ENCODE peak calls at places on chromosomes 6 and 20, in nine cellular contexts. One of them, this sample, is unnamed.
A peak's percentile ranks its signal among the peaks of the same experiment; 100 is the strongest.

GRCh38 chr6:16338577-16339262 is 100.3 kb downstream of the GMPR start:
- DNase-seq in AG10803: peak; percentile 100
- DNase-seq in pancreas: no peak
- DNase-seq in type B pancreatic cell: no peak
- DNase-seq in progenitor cell of endocrine pancreas: no peak
- DNase-seq in IMR-90: peak; percentile 100
- DNase-seq in cardiac fibroblast: peak; percentile 99
- DNase-seq in tibial artery: peak; percentile 89
- DNase-seq in thoracic aorta: peak; percentile 38
- DNase-seq in this sample: no peak

GRCh38 chr6:53373638-53374037 is 24.9 kb upstream of the ELOVL5 start:
- DNase-seq in progenitor cell of endocrine pancreas: no peak
- DNase-seq in cardiac fibroblast: no peak
- DNase-seq in AG10803: no peak
- DNase-seq in IMR-90: no peak
- DNase-seq in pancreas: no peak
- DNase-seq in thoracic aorta: no peak
- DNase-seq in type B pancreatic cell: no peak
- DNase-seq in tibial artery: no peak
- DNase-seq in this sample: no peak

GRCh38 chr6:40918035-40918651 is 120.9 kb downstream of the UNC5CL start:
- DNase-seq in thoracic aorta: no peak
- DNase-seq in type B pancreatic cell: no peak
- DNase-seq in IMR-90: no peak
- DNase-seq in tibial artery: no peak
- DNase-seq in progenitor cell of endocrine pancreas: no peak
- DNase-seq in AG10803: no peak
- DNase-seq in pancreas: no peak
- DNase-seq in cardiac fibroblast: no peak
- DNase-seq in this sample: no peak

GRCh38 chr6:19478992-19479391 is 358.2 kb upstream of the ID4 start:
- DNase-seq in IMR-90: peak; percentile 11
- DNase-seq in progenitor cell of endocrine pancreas: no peak
- DNase-seq in AG10803: peak; percentile 34
- DNase-seq in pancreas: no peak
- DNase-seq in tibial artery: no peak
- DNase-seq in type B pancreatic cell: no peak
- DNase-seq in thoracic aorta: no peak
- DNase-seq in cardiac fibroblast: peak; percentile 18
- DNase-seq in this sample: no peak

GRCh38 chr6:148761532-148761951 is 14.7 kb downstream of the UST start:
- DNase-seq in progenitor cell of endocrine pancreas: no peak
- DNase-seq in type B pancreatic cell: no peak
- DNase-seq in pancreas: no peak
- DNase-seq in thoracic aorta: no peak
- DNase-seq in IMR-90: peak; percentile 22
- DNase-seq in AG10803: peak; percentile 59
- DNase-seq in tibial artery: no peak
- DNase-seq in cardiac fibroblast: peak; percentile 30
- DNase-seq in this sample: no peak

GRCh38 chr20:53402233-53403005 is 191.2 kb downstream of the ZNF217 start:
- DNase-seq in IMR-90: no peak
- DNase-seq in type B pancreatic cell: no peak
- DNase-seq in progenitor cell of endocrine pancreas: no peak
- DNase-seq in tibial artery: no peak
- DNase-seq in cardiac fibroblast: no peak
- DNase-seq in AG10803: no peak
- DNase-seq in thoracic aorta: no peak
- DNase-seq in pancreas: no peak
- DNase-seq in this sample: no peak

GRCh38 chr6:156434795-156435190 is 342.4 kb upstream of the ARID1B start:
- DNase-seq in pancreas: no peak
- DNase-seq in cardiac fibroblast: no peak
- DNase-seq in progenitor cell of endocrine pancreas: no peak
- DNase-seq in thoracic aorta: no peak
- DNase-seq in type B pancreatic cell: no peak
- DNase-seq in IMR-90: no peak
- DNase-seq in tibial artery: no peak
- DNase-seq in AG10803: no peak
- DNase-seq in this sample: no peak

GRCh38 chr20:19849341-19850189 is 91.5 kb downstream of the RIN2 start:
- DNase-seq in AG10803: peak; percentile 26
- DNase-seq in IMR-90: no peak
- DNase-seq in pancreas: no peak
- DNase-seq in type B pancreatic cell: no peak
- DNase-seq in progenitor cell of endocrine pancreas: no peak
- DNase-seq in tibial artery: no peak
- DNase-seq in thoracic aorta: no peak
- DNase-seq in cardiac fibroblast: peak; percentile 69
- DNase-seq in this sample: no peak

GRCh38 chr6:32689531-32690505 is 23.4 kb upstream of the HLA-DQB1 start:
- DNase-seq in thoracic aorta: no peak
- DNase-seq in AG10803: no peak
- DNase-seq in tibial artery: no peak
- DNase-seq in IMR-90: no peak
- DNase-seq in progenitor cell of endocrine pancreas: no peak
- DNase-seq in pancreas: no peak
- DNase-seq in type B pancreatic cell: no peak
- DNase-seq in cardiac fibroblast: no peak
- DNase-seq in this sample: no peak

GRCh38 chr20:57627972-57628650 is 7.9 kb upstream of the ZBP1 start:
- DNase-seq in pancreas: no peak
- DNase-seq in AG10803: peak; percentile 62
- DNase-seq in tibial artery: no peak
- DNase-seq in progenitor cell of endocrine pancreas: no peak
- DNase-seq in IMR-90: peak; percentile 41
- DNase-seq in thoracic aorta: no peak
- DNase-seq in type B pancreatic cell: no peak
- DNase-seq in cardiac fibroblast: peak; percentile 86
- DNase-seq in this sample: peak; percentile 65

GRCh38 chr20:18024606-18025127 is 33.0 kb downstream of the OVOL2 start:
- DNase-seq in tibial artery: no peak
- DNase-seq in AG10803: no peak
- DNase-seq in IMR-90: no peak
- DNase-seq in progenitor cell of endocrine pancreas: no peak
- DNase-seq in pancreas: peak; percentile 36
- DNase-seq in cardiac fibroblast: no peak
- DNase-seq in type B pancreatic cell: no peak
- DNase-seq in thoracic aorta: no peak
- DNase-seq in this sample: no peak

GRCh38 chr20:18020931-18021330 is 36.8 kb downstream of the OVOL2 start:
- DNase-seq in tibial artery: no peak
- DNase-seq in AG10803: no peak
- DNase-seq in thoracic aorta: no peak
- DNase-seq in pancreas: no peak
- DNase-seq in type B pancreatic cell: no peak
- DNase-seq in cardiac fibroblast: no peak
- DNase-seq in progenitor cell of endocrine pancreas: no peak
- DNase-seq in IMR-90: no peak
- DNase-seq in this sample: no peak

GRCh38 chr20:18018100-18018499 is 39.6 kb downstream of the OVOL2 start:
- DNase-seq in thoracic aorta: no peak
- DNase-seq in type B pancreatic cell: no peak
- DNase-seq in pancreas: no peak
- DNase-seq in progenitor cell of endocrine pancreas: no peak
- DNase-seq in tibial artery: no peak
- DNase-seq in IMR-90: no peak
- DNase-seq in cardiac fibroblast: no peak
- DNase-seq in AG10803: no peak
- DNase-seq in this sample: no peak

GRCh38 chr20:18016772-18017171 is 40.9 kb downstream of the OVOL2 start:
- DNase-seq in progenitor cell of endocrine pancreas: no peak
- DNase-seq in pancreas: no peak
- DNase-seq in tibial artery: no peak
- DNase-seq in thoracic aorta: no peak
- DNase-seq in cardiac fibroblast: no peak
- DNase-seq in type B pancreatic cell: no peak
- DNase-seq in IMR-90: no peak
- DNase-seq in AG10803: no peak
- DNase-seq in this sample: no peak

GRCh38 chr20:18019068-18019467 is 38.6 kb downstream of the OVOL2 start:
- DNase-seq in pancreas: no peak
- DNase-seq in type B pancreatic cell: no peak
- DNase-seq in cardiac fibroblast: peak; percentile 32
- DNase-seq in progenitor cell of endocrine pancreas: no peak
- DNase-seq in tibial artery: no peak
- DNase-seq in AG10803: peak; percentile 9
- DNase-seq in thoracic aorta: no peak
- DNase-seq in IMR-90: peak; percentile 4
- DNase-seq in this sample: no peak
- TF ChIP-seq CTCF in pancreas: no peak
- TF ChIP-seq CTCF in type B pancreatic cell: peak; percentile 59
- TF ChIP-seq CTCF in cardiac fibroblast: peak; percentile 52
- TF ChIP-seq CTCF in progenitor cell of endocrine pancreas: peak; percentile 48
- TF ChIP-seq CTCF in tibial artery: no peak
- TF ChIP-seq CTCF in AG10803: peak; percentile 49
- TF ChIP-seq CTCF in thoracic aorta: no peak
- TF ChIP-seq CTCF in IMR-90: peak; percentile 38
- TF ChIP-seq CTCF in this sample: no peak

GRCh38 chr6:110873981-110874879 is at the start of gene AMD1:
- DNase-seq in type B pancreatic cell: peak; percentile 97
- DNase-seq in AG10803: peak; percentile 98
- DNase-seq in progenitor cell of endocrine pancreas: peak; percentile 94
- DNase-seq in IMR-90: peak; percentile 98
- DNase-seq in pancreas: peak; percentile 99
- DNase-seq in tibial artery: peak; percentile 98
- DNase-seq in thoracic aorta: peak; percentile 96
- DNase-seq in cardiac fibroblast: peak; percentile 99
- DNase-seq in this sample: peak; percentile 98
- TF ChIP-seq CTCF in type B pancreatic cell: no peak
- TF ChIP-seq CTCF in AG10803: no peak
- TF ChIP-seq CTCF in progenitor cell of endocrine pancreas: no peak
- TF ChIP-seq CTCF in IMR-90: no peak
- TF ChIP-seq CTCF in pancreas: no peak
- TF ChIP-seq CTCF in tibial artery: no peak
- TF ChIP-seq CTCF in thoracic aorta: no peak
- TF ChIP-seq CTCF in cardiac fibroblast: no peak
- TF ChIP-seq CTCF in this sample: no peak

GRCh38 chr20:62605236-62605948 is 36.9 kb upstream of the SLCO4A1 start:
- DNase-seq in pancreas: peak; percentile 53
- DNase-seq in thoracic aorta: no peak
- DNase-seq in AG10803: no peak
- DNase-seq in progenitor cell of endocrine pancreas: no peak
- DNase-seq in type B pancreatic cell: no peak
- DNase-seq in tibial artery: no peak
- DNase-seq in IMR-90: no peak
- DNase-seq in cardiac fibroblast: no peak
- DNase-seq in this sample: no peak

GRCh38 chr20:62602550-62602949 is 39.8 kb upstream of the SLCO4A1 start:
- DNase-seq in AG10803: no peak
- DNase-seq in type B pancreatic cell: no peak
- DNase-seq in thoracic aorta: no peak
- DNase-seq in pancreas: no peak
- DNase-seq in IMR-90: no peak
- DNase-seq in cardiac fibroblast: no peak
- DNase-seq in tibial artery: no peak
- DNase-seq in progenitor cell of endocrine pancreas: no peak
- DNase-seq in this sample: no peak

GRCh38 chr20:62604796-62605195 is 37.5 kb upstream of the SLCO4A1 start:
- DNase-seq in type B pancreatic cell: no peak
- DNase-seq in cardiac fibroblast: no peak
- DNase-seq in thoracic aorta: no peak
- DNase-seq in AG10803: no peak
- DNase-seq in IMR-90: no peak
- DNase-seq in tibial artery: no peak
- DNase-seq in pancreas: peak; percentile 50
- DNase-seq in progenitor cell of endocrine pancreas: no peak
- DNase-seq in this sample: no peak

GRCh38 chr20:62603021-62603906 is 39.0 kb upstream of the SLCO4A1 start:
- DNase-seq in cardiac fibroblast: peak; percentile 15
- DNase-seq in progenitor cell of endocrine pancreas: no peak
- DNase-seq in thoracic aorta: no peak
- DNase-seq in IMR-90: peak; percentile 47
- DNase-seq in type B pancreatic cell: no peak
- DNase-seq in tibial artery: peak; percentile 84
- DNase-seq in AG10803: peak; percentile 36
- DNase-seq in pancreas: peak; percentile 91
- DNase-seq in this sample: no peak

DNA sequence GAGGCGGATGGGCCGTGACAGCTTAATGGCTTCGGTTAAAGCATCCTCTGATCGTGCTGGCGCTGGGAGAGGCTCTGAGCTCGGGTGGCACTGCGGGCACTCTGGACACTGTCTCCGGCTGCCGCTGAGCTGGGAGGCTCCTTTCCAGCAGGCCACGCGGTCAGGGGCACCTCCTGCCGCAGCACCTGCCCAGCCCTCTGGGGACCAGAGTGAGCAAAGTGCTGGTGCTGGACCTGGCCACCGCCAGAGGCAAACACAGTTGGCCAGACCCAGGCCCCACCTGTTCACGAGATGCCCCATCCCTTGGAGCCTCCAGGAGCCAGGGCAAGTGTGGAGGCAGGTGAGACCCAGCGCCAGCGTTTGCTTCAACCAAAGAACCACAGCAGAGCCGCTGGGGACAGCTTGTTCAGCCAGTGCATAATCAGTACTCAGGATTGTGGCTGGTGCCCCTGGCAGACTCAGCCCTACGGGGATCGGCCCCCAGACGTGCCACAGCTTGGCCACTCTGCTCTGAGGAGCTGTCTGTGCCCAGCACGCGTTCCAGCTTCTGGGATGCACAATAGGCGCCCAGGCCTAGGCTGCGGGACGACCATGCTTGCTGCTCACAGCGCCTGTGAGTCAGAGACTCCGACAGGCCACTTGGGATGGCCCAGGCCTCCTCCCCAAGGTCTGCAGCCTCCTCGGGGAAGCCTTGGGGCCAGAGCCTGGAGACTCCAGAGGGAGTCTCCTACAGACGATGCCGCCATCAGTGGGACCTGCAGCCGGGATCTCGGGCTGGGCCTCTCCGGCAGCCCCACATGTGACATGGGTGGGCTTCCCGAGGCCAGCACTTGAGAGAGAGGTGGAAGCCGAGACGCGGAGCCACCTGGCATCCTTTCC is 38.2 kb upstream of the SLCO4A1 start:
- DNase-seq in AG10803: no peak
- DNase-seq in thoracic aorta: no peak
- DNase-seq in cardiac fibroblast: no peak
- DNase-seq in tibial artery: no peak
- DNase-seq in IMR-90: no peak
- DNase-seq in type B pancreatic cell: no peak
- DNase-seq in progenitor cell of endocrine pancreas: no peak
- DNase-seq in pancreas: peak; percentile 79
- DNase-seq in this sample: no peak
- TF ChIP-seq CTCF in AG10803: no peak
- TF ChIP-seq CTCF in thoracic aorta: no peak
- TF ChIP-seq CTCF in cardiac fibroblast: no peak
- TF ChIP-seq CTCF in tibial artery: no peak
- TF ChIP-seq CTCF in IMR-90: no peak
- TF ChIP-seq CTCF in type B pancreatic cell: no peak
- TF ChIP-seq CTCF in progenitor cell of endocrine pancreas: no peak
- TF ChIP-seq CTCF in pancreas: no peak
- TF ChIP-seq CTCF in this sample: no peak

DNA sequence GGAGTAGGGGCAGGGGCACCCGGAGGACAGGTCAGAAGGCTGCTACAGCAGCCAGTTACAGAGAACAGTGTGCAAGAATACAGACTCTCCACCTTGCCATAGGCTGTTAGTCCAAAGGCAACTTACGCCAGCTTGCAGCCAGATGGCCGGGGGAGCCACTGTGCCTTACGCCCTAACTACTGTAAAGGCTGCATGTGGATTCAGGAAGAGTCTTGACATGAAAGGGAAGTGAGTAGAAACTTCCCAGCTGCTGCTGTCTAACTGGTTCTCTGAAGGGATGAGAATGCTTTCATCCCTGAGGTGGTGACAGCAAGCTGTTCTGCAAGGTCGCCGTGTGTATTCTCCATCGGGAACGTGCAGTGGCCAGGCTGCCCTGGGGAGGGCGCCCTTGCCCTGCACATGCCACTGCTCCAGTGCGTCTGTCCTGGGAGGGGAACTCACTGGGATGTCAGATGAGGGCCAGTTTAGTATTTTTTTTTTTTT is 46.1 kb downstream of the LYRM4 start:
- DNase-seq in pancreas: no peak
- DNase-seq in progenitor cell of endocrine pancreas: no peak
- DNase-seq in IMR-90: peak; percentile 78
- DNase-seq in AG10803: peak; percentile 55
- DNase-seq in thoracic aorta: no peak
- DNase-seq in type B pancreatic cell: peak; percentile 76
- DNase-seq in tibial artery: peak; percentile 79
- DNase-seq in cardiac fibroblast: peak; percentile 92
- DNase-seq in this sample: no peak
- TF ChIP-seq CTCF in pancreas: no peak
- TF ChIP-seq CTCF in progenitor cell of endocrine pancreas: peak; percentile 61
- TF ChIP-seq CTCF in IMR-90: peak; percentile 69
- TF ChIP-seq CTCF in AG10803: peak; percentile 50
- TF ChIP-seq CTCF in thoracic aorta: peak; percentile 76
- TF ChIP-seq CTCF in type B pancreatic cell: peak; percentile 76
- TF ChIP-seq CTCF in tibial artery: peak; percentile 83
- TF ChIP-seq CTCF in cardiac fibroblast: peak; percentile 78
- TF ChIP-seq CTCF in this sample: peak; percentile 63